ENCODE peak calls at places on chromosomes 7 and 10, in ten cellular contexts. One of them, this sample, is unnamed.

GRCh38 chr10:110576220-110576619 is 8.7 kb downstream of the SMC3 start:
- DNase-seq in tibial artery: no peak
- DNase-seq in testis: no peak
- DNase-seq in esophagus squamous epithelium: no peak
- DNase-seq in body of pancreas: no peak
- DNase-seq in ascending aorta: no peak
- DNase-seq in CD8-positive, alpha-beta T cell: no peak
- DNase-seq in uterus: no peak
- DNase-seq in H9: no peak
- DNase-seq in lung: no peak
- DNase-seq in this sample: no peak

GRCh38 chr10:122152544-122152943 is 118.6 kb upstream of the BTBD16 start:
- DNase-seq in tibial artery: peak; percentile 97
- DNase-seq in testis: no peak
- DNase-seq in esophagus squamous epithelium: no peak
- DNase-seq in body of pancreas: no peak
- DNase-seq in ascending aorta: peak; percentile 95
- DNase-seq in CD8-positive, alpha-beta T cell: no peak
- DNase-seq in uterus: peak; percentile 54
- DNase-seq in H9: no peak
- DNase-seq in lung: no peak
- DNase-seq in this sample: no peak

GRCh38 chr10:59283456-59284082 is 78.8 kb downstream of the FAM13C start:
- DNase-seq in tibial artery: no peak
- DNase-seq in testis: no peak
- DNase-seq in esophagus squamous epithelium: no peak
- DNase-seq in body of pancreas: no peak
- DNase-seq in ascending aorta: no peak
- DNase-seq in CD8-positive, alpha-beta T cell: no peak
- DNase-seq in uterus: no peak
- DNase-seq in H9: no peak
- DNase-seq in lung: no peak
- DNase-seq in this sample: no peak

GRCh38 chr10:97849101-97849490 is 547 bp upstream of the GOLGA7B start:
- DNase-seq in tibial artery: no peak
- DNase-seq in testis: no peak
- DNase-seq in esophagus squamous epithelium: no peak
- DNase-seq in body of pancreas: peak; percentile 41
- DNase-seq in ascending aorta: no peak
- DNase-seq in CD8-positive, alpha-beta T cell: no peak
- DNase-seq in uterus: no peak
- DNase-seq in H9: no peak
- DNase-seq in lung: peak; percentile 69
- DNase-seq in this sample: no peak

GRCh38 chr7:94190599-94191061 is 186.5 kb upstream of the BET1 start:
- DNase-seq in tibial artery: no peak
- DNase-seq in testis: no peak
- DNase-seq in esophagus squamous epithelium: no peak
- DNase-seq in body of pancreas: no peak
- DNase-seq in ascending aorta: no peak
- DNase-seq in CD8-positive, alpha-beta T cell: no peak
- DNase-seq in uterus: no peak
- DNase-seq in H9: no peak
- DNase-seq in lung: peak; percentile 29
- DNase-seq in this sample: no peak

GRCh38 chr10:131788386-131788785 is 112.4 kb upstream of the PPP2R2D start:
- DNase-seq in tibial artery: no peak
- DNase-seq in testis: no peak
- DNase-seq in esophagus squamous epithelium: no peak
- DNase-seq in body of pancreas: no peak
- DNase-seq in ascending aorta: peak; percentile 39
- DNase-seq in CD8-positive, alpha-beta T cell: no peak
- DNase-seq in uterus: no peak
- DNase-seq in H9: peak; percentile 80
- DNase-seq in lung: no peak
- DNase-seq in this sample: no peak

GRCh38 chr10:103849880-103850571 is 5.3 kb downstream of the SH3PXD2A start:
- DNase-seq in tibial artery: peak; percentile 70
- DNase-seq in testis: no peak
- DNase-seq in esophagus squamous epithelium: no peak
- DNase-seq in body of pancreas: no peak
- DNase-seq in ascending aorta: peak; percentile 88
- DNase-seq in CD8-positive, alpha-beta T cell: no peak
- DNase-seq in uterus: no peak
- DNase-seq in H9: no peak
- DNase-seq in lung: no peak
- DNase-seq in this sample: no peak

GRCh38 chr10:59271160-59271559 is 91.2 kb downstream of the FAM13C start:
- DNase-seq in tibial artery: no peak
- DNase-seq in testis: no peak
- DNase-seq in esophagus squamous epithelium: no peak
- DNase-seq in body of pancreas: no peak
- DNase-seq in ascending aorta: no peak
- DNase-seq in CD8-positive, alpha-beta T cell: no peak
- DNase-seq in uterus: no peak
- DNase-seq in H9: no peak
- DNase-seq in lung: no peak
- DNase-seq in this sample: no peak

GRCh38 chr7:7177044-7177517 is 5.3 kb upstream of the C1GALT1 start:
- DNase-seq in tibial artery: no peak
- DNase-seq in testis: no peak
- DNase-seq in esophagus squamous epithelium: no peak
- DNase-seq in body of pancreas: no peak
- DNase-seq in ascending aorta: no peak
- DNase-seq in CD8-positive, alpha-beta T cell: no peak
- DNase-seq in uterus: no peak
- DNase-seq in H9: no peak
- DNase-seq in lung: no peak
- DNase-seq in this sample: no peak

GRCh38 chr10:89086801-89087513 is 96.4 kb downstream of the FAS start:
- DNase-seq in tibial artery: peak; percentile 81
- DNase-seq in testis: peak; percentile 59
- DNase-seq in esophagus squamous epithelium: no peak
- DNase-seq in body of pancreas: peak; percentile 23
- DNase-seq in ascending aorta: peak; percentile 75
- DNase-seq in CD8-positive, alpha-beta T cell: no peak
- DNase-seq in uterus: peak; percentile 75
- DNase-seq in H9: peak; percentile 72
- DNase-seq in lung: peak; percentile 46
- DNase-seq in this sample: no peak

GRCh38 chr10:96765406-96766240 is 45.3 kb upstream of the PIK3AP1 start:
- DNase-seq in tibial artery: peak; percentile 68
- DNase-seq in testis: peak; percentile 79
- DNase-seq in esophagus squamous epithelium: no peak
- DNase-seq in body of pancreas: peak; percentile 70
- DNase-seq in ascending aorta: peak; percentile 79
- DNase-seq in CD8-positive, alpha-beta T cell: peak; percentile 67
- DNase-seq in uterus: peak; percentile 20
- DNase-seq in H9: peak; percentile 40
- DNase-seq in lung: peak; percentile 57
- DNase-seq in this sample: no peak

GRCh38 chr10:120217736-120218135 is 239.3 kb upstream of the PLPP4 start:
- DNase-seq in tibial artery: no peak
- DNase-seq in testis: no peak
- DNase-seq in esophagus squamous epithelium: no peak
- DNase-seq in body of pancreas: no peak
- DNase-seq in ascending aorta: no peak
- DNase-seq in CD8-positive, alpha-beta T cell: no peak
- DNase-seq in uterus: no peak
- DNase-seq in H9: no peak
- DNase-seq in lung: no peak
- DNase-seq in this sample: no peak

GRCh38 chr10:74394416-74394969 is 243.5 kb downstream of the ADK start:
- DNase-seq in tibial artery: no peak
- DNase-seq in testis: no peak
- DNase-seq in esophagus squamous epithelium: no peak
- DNase-seq in body of pancreas: no peak
- DNase-seq in ascending aorta: no peak
- DNase-seq in CD8-positive, alpha-beta T cell: no peak
- DNase-seq in uterus: no peak
- DNase-seq in H9: no peak
- DNase-seq in lung: no peak
- DNase-seq in this sample: no peak

GRCh38 chr7:84506151-84506550 is 311.6 kb upstream of the SEMA3A start:
- DNase-seq in tibial artery: no peak
- DNase-seq in testis: no peak
- DNase-seq in esophagus squamous epithelium: no peak
- DNase-seq in body of pancreas: no peak
- DNase-seq in ascending aorta: no peak
- DNase-seq in CD8-positive, alpha-beta T cell: no peak
- DNase-seq in uterus: no peak
- DNase-seq in H9: no peak
- DNase-seq in lung: no peak
- DNase-seq in this sample: no peak

DNA sequence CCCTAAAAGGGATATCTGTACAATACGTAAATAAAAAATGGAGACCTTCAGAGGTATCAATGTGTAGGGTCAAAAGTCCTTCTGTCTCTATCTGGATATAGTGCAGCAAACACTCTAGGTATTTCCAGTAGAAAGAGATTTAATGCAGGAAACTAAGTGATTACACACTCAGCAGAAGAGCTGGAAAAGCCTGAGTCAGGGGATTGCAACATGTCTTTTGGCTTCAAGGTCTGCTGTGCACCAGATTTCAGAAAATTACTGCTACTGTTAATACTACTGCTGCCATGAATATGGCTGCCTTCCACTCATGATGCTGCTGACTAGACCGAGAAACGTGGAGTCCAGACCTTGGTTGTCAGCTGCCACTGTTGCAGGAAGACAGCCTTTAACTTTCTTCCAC is 94.9 kb upstream of the DLX6 start:
- DNase-seq in tibial artery: no peak
- DNase-seq in testis: no peak
- DNase-seq in esophagus squamous epithelium: no peak
- DNase-seq in body of pancreas: no peak
- DNase-seq in ascending aorta: no peak
- DNase-seq in CD8-positive, alpha-beta T cell: no peak
- DNase-seq in uterus: no peak
- DNase-seq in H9: no peak
- DNase-seq in lung: no peak
- DNase-seq in this sample: no peak
- H3K27ac ChIP-seq in tibial artery: no peak overlapping the region
- H3K27ac ChIP-seq in testis: no peak overlapping the region
- H3K27ac ChIP-seq in esophagus squamous epithelium: no peak overlapping the region
- H3K27ac ChIP-seq in body of pancreas: no peak overlapping the region
- H3K27ac ChIP-seq in ascending aorta: no peak overlapping the region
- H3K27ac ChIP-seq in CD8-positive, alpha-beta T cell: no peak overlapping the region
- H3K27ac ChIP-seq in uterus: no peak overlapping the region
- H3K27ac ChIP-seq in H9: no peak overlapping the region
- H3K27ac ChIP-seq in lung: no peak overlapping the region
- H3K27ac ChIP-seq in this sample: no peak overlapping the region

GRCh38 chr7:41219276-41219675 is 483.6 kb downstream of the INHBA start:
- DNase-seq in tibial artery: no peak
- DNase-seq in testis: no peak
- DNase-seq in esophagus squamous epithelium: no peak
- DNase-seq in body of pancreas: no peak
- DNase-seq in ascending aorta: no peak
- DNase-seq in CD8-positive, alpha-beta T cell: no peak
- DNase-seq in uterus: no peak
- DNase-seq in H9: no peak
- DNase-seq in lung: no peak
- DNase-seq in this sample: no peak

GRCh38 chr7:41220275-41220674 is 482.6 kb downstream of the INHBA start:
- DNase-seq in tibial artery: no peak
- DNase-seq in testis: no peak
- DNase-seq in esophagus squamous epithelium: no peak
- DNase-seq in body of pancreas: no peak
- DNase-seq in ascending aorta: no peak
- DNase-seq in CD8-positive, alpha-beta T cell: no peak
- DNase-seq in uterus: no peak
- DNase-seq in H9: no peak
- DNase-seq in lung: no peak
- DNase-seq in this sample: no peak

GRCh38 chr7:41217306-41217705 is 485.6 kb downstream of the INHBA start:
- DNase-seq in tibial artery: no peak
- DNase-seq in testis: no peak
- DNase-seq in esophagus squamous epithelium: no peak
- DNase-seq in body of pancreas: no peak
- DNase-seq in ascending aorta: no peak
- DNase-seq in CD8-positive, alpha-beta T cell: no peak
- DNase-seq in uterus: no peak
- DNase-seq in H9: no peak
- DNase-seq in lung: no peak
- DNase-seq in this sample: no peak

GRCh38 chr7:41224063-41224763 is 478.7 kb downstream of the INHBA start:
- DNase-seq in tibial artery: no peak
- DNase-seq in testis: no peak
- DNase-seq in esophagus squamous epithelium: no peak
- DNase-seq in body of pancreas: no peak
- DNase-seq in ascending aorta: no peak
- DNase-seq in CD8-positive, alpha-beta T cell: no peak
- DNase-seq in uterus: no peak
- DNase-seq in H9: no peak
- DNase-seq in lung: no peak
- DNase-seq in this sample: no peak

GRCh38 chr7:41222704-41223103 is 480.2 kb downstream of the INHBA start:
- DNase-seq in tibial artery: no peak
- DNase-seq in testis: no peak
- DNase-seq in esophagus squamous epithelium: no peak
- DNase-seq in body of pancreas: no peak
- DNase-seq in ascending aorta: no peak
- DNase-seq in CD8-positive, alpha-beta T cell: no peak
- DNase-seq in uterus: no peak
- DNase-seq in H9: no peak
- DNase-seq in lung: no peak
- DNase-seq in this sample: no peak
- H3K27me3 ChIP-seq in tibial artery: no peaks in the 10 kb centered on the region
- H3K27me3 ChIP-seq in testis: no peaks in the 10 kb centered on the region
- H3K27me3 ChIP-seq in esophagus squamous epithelium: no peaks in the 10 kb centered on the region
- H3K27me3 ChIP-seq in body of pancreas: no peaks in the 10 kb centered on the region
- H3K27me3 ChIP-seq in ascending aorta: no peaks in the 10 kb centered on the region
- H3K27me3 ChIP-seq in CD8-positive, alpha-beta T cell: no peaks in the 10 kb centered on the region
- H3K27me3 ChIP-seq in uterus: no peaks in the 10 kb centered on the region
- H3K27me3 ChIP-seq in H9: peaks cover 21% of the 10 kb centered on the region
- H3K27me3 ChIP-seq in lung: no peaks in the 10 kb centered on the region
- H3K27me3 ChIP-seq in this sample: no peaks in the 10 kb centered on the region

DNA sequence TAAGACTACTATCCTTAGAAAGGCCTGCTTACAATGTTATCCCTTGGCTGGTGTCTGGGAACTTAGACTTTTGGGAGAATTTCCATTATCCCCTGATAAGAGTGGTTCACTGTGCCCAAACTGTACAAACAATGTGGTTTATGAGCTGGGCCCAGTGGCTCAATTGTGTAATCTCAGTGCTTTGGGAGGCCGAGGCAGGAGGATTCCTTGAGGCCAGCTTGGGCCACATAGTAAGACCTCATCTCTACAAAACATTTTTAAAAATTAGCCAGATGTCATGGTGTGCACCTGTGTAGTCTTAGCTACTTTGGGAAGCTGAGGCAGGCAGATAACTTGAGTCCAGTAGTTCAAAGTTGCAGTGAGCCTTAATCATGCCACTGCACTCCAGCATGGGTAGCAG is 21.5 kb downstream of the PTPN12 start:
- DNase-seq in tibial artery: no peak
- DNase-seq in testis: no peak
- DNase-seq in esophagus squamous epithelium: no peak
- DNase-seq in body of pancreas: no peak
- DNase-seq in ascending aorta: no peak
- DNase-seq in CD8-positive, alpha-beta T cell: no peak
- DNase-seq in uterus: no peak
- DNase-seq in H9: no peak
- DNase-seq in lung: no peak
- DNase-seq in this sample: no peak
- H3K4me1 ChIP-seq in tibial artery: peaks cover 6% of the 10 kb centered on the region
- H3K4me1 ChIP-seq in testis: no peaks in the 10 kb centered on the region
- H3K4me1 ChIP-seq in esophagus squamous epithelium: no peaks in the 10 kb centered on the region
- H3K4me1 ChIP-seq in body of pancreas: peaks cover 1% of the 10 kb centered on the region
- H3K4me1 ChIP-seq in ascending aorta: no peaks in the 10 kb centered on the region
- H3K4me1 ChIP-seq in CD8-positive, alpha-beta T cell: no peaks in the 10 kb centered on the region
- H3K4me1 ChIP-seq in uterus: no peaks in the 10 kb centered on the region
- H3K4me1 ChIP-seq in H9: peaks cover 5% of the 10 kb centered on the region
- H3K4me1 ChIP-seq in lung: peaks cover 15% of the 10 kb centered on the region
- H3K4me1 ChIP-seq in this sample: peaks cover 20% of the 10 kb centered on the region

GRCh38 chr10:95395947-95396449 is 105.2 kb upstream of the PDLIM1 start:
- DNase-seq in tibial artery: no peak
- DNase-seq in testis: no peak
- DNase-seq in esophagus squamous epithelium: no peak
- DNase-seq in body of pancreas: no peak
- DNase-seq in ascending aorta: no peak
- DNase-seq in CD8-positive, alpha-beta T cell: no peak
- DNase-seq in uterus: no peak
- DNase-seq in H9: no peak
- DNase-seq in lung: peak; percentile 69
- DNase-seq in this sample: no peak
- H3K27ac ChIP-seq in tibial artery: peak overlapping the region; percentile 91
- H3K27ac ChIP-seq in testis: no peak overlapping the region
- H3K27ac ChIP-seq in esophagus squamous epithelium: peak overlapping the region; percentile 52
- H3K27ac ChIP-seq in body of pancreas: no peak overlapping the region
- H3K27ac ChIP-seq in ascending aorta: peak overlapping the region; percentile 47
- H3K27ac ChIP-seq in CD8-positive, alpha-beta T cell: no peak overlapping the region
- H3K27ac ChIP-seq in uterus: peak overlapping the region; percentile 10
- H3K27ac ChIP-seq in H9: no peak overlapping the region
- H3K27ac ChIP-seq in lung: peak overlapping the region; percentile 28
- H3K27ac ChIP-seq in this sample: no peak overlapping the region